ENCODE peak calls at places on chromosomes 5 and 9, in eight cellular contexts. K is frontal cortex; U is activated naive CD8-positive, alpha-beta T cell treated with anti-CD3 and anti-CD28 coated beads, Interleukin-2, amount 10 ng/mL, durations not matched to agents 7 days and 5 days; C is NCI-H748 treated with DMSO at 0.1 percent for 48 hours; M is dorsolateral prefrontal cortex; I is NCI-H1105; J is MCF 10A; N is astrocyte. L is an unnamed sample.
A peak's percentile ranks its signal among the peaks of the same experiment; 100 is the strongest.

GRCh38 chr5:17436766-17437221 is 61.2 kb upstream of the TAF11L2 start:
- DNase-seq in K (no peak), U (no peak), C (no peak), M (no peak), I (no peak), J (no peak), N (no peak), L (no peak)

GRCh38 chr5:150214289-150214688 is 24.4 kb downstream of the SLC6A7 start:
- DNase-seq in K (no peak), U (no peak), C (no peak), M (no peak), I (no peak), J (no peak), N (peak; percentile 49), L (peak; percentile 27)

GRCh38 chr9:95129651-95130291 is 187.7 kb downstream of the FANCC start:
- DNase-seq in K (no peak), U (no peak), C (peak; percentile 66), M (no peak), I (peak; percentile 31), J (no peak), N (no peak), L (no peak)

GRCh38 chr9:137828527-137829259 is 48.9 kb upstream of the CACNA1B start:
- DNase-seq in K (peak; percentile 54), U (peak; percentile 53), C (no peak), M (no peak), I (no peak), J (peak; percentile 13), N (no peak), L (peak; percentile 27)

GRCh38 chr5:79229357-79230174 is 6.4 kb upstream of the JMY start:
- DNase-seq in K (no peak), U (no peak), C (no peak), M (no peak), I (no peak), J (peak; percentile 48), N (peak; percentile 26), L (no peak)

GRCh38 chr5:100270323-100270771 is 264.8 kb upstream of the FAM174A start:
- DNase-seq in K (no peak), U (no peak), C (no peak), M (no peak), I (peak; percentile 1), J (no peak), N (peak; percentile 95), L (no peak)

GRCh38 chr9:117622347-117622746 is 81.9 kb upstream of the TLR4 start:
- DNase-seq in K (no peak), U (no peak), C (no peak), M (no peak), I (no peak), J (no peak), N (no peak), L (no peak)

GRCh38 chr9:3434594-3434993 is 91.2 kb downstream of the RFX3 start:
- DNase-seq in K (no peak), U (no peak), C (no peak), M (no peak), I (no peak), J (peak; percentile 91), N (no peak), L (no peak)

GRCh38 chr5:58462154-58462553 is 2.3 kb upstream of the PLK2 start:
- DNase-seq in K (no peak), U (no peak), C (no peak), M (no peak), I (no peak), J (peak; percentile 82), N (peak; percentile 35), L (peak; percentile 32)

GRCh38 chr5:174482549-174482948 is 241.8 kb upstream of the MSX2 start:
- DNase-seq in K (no peak), U (no peak), C (peak; percentile 86), M (no peak), I (peak; percentile 50), J (no peak), N (peak; percentile 6), L (no peak)

GRCh38 chr5:78060421-78060820 is 234.1 kb downstream of the AP3B1 start:
- DNase-seq in K (no peak), U (no peak), C (no peak), M (no peak), I (no peak), J (no peak), N (peak; percentile 41), L (peak; percentile 11)

GRCh38 chr9:134730011-134730760 is 88.6 kb downstream of the COL5A1 start:
- DNase-seq in K (no peak), U (no peak), C (no peak), M (no peak), I (no peak), J (no peak), N (no peak), L (peak; percentile 50)

GRCh38 chr5:148343049-148343413 is 7.7 kb downstream of the SPINK9 start:
- DNase-seq in K (no peak), U (no peak), C (no peak), M (no peak), I (no peak), J (peak; percentile 82), N (no peak), L (no peak)

GRCh38 chr5:3958389-3958788 is 362.8 kb downstream of the IRX1 start:
- DNase-seq in K (no peak), U (no peak), C (no peak), M (no peak), I (no peak), J (no peak), N (no peak), L (no peak)

GRCh38 chr9:137772281-137772873 is 105.2 kb upstream of the CACNA1B start:
- DNase-seq in K (no peak), U (no peak), C (no peak), M (no peak), I (no peak), J (no peak), N (no peak), L (no peak)

GRCh38 chr9:114433086-114433485 is 45.3 kb upstream of the AKNA start:
- DNase-seq in K (no peak), U (peak; percentile 12), C (no peak), M (no peak), I (no peak), J (no peak), N (no peak), L (no peak)

GRCh38 chr5:132225165-132226032 is 2.3 kb downstream of the P4HA2 start:
- DNase-seq in K (peak; percentile 50), U (no peak), C (peak; percentile 6), M (peak; percentile 50), I (peak; percentile 22), J (peak; percentile 93), N (peak; percentile 73), L (peak; percentile 96)

GRCh38 chr9:115118471-115119156 is 657 bp upstream of the TNC start:
- DNase-seq in K (peak; percentile 42), U (peak; percentile 23), C (peak; percentile 56), M (peak; percentile 34), I (peak; percentile 60), J (peak; percentile 96), N (peak; percentile 90), L (peak; percentile 72)

GRCh38 chr9:69548676-69549075 is 123.5 kb downstream of the APBA1 start:
- DNase-seq in K (no peak), U (no peak), C (no peak), M (peak; percentile 55), I (no peak), J (no peak), N (no peak), L (no peak)

GRCh38 chr9:739362-739761 is 102.1 kb upstream of the DMRT1 start:
- DNase-seq in K (no peak), U (no peak), C (no peak), M (no peak), I (no peak), J (no peak), N (no peak), L (no peak)

GRCh38 chr5:45411971-45412612 is 284.1 kb downstream of the HCN1 start:
- DNase-seq in K (no peak), U (no peak), C (no peak), M (no peak), I (no peak), J (peak; percentile 8), N (peak; percentile 21), L (no peak)

GRCh38 chr9:18829858-18830257 is 203.2 kb downstream of the SAXO1 start:
- DNase-seq in K (no peak), U (no peak), C (no peak), M (no peak), I (no peak), J (peak; percentile 11), N (peak; percentile 78), L (no peak)